ENCODE peak calls at places on chromosomes 2 and 18, in eight cellular contexts. B, U, Y, I, O, R, A and G are unnamed samples.
A peak's percentile ranks its signal among the peaks of the same experiment; 100 is the strongest.

GRCh38 chr2:70558195-70558808 is 4.7 kb upstream of the TGFA start:
- DNase-seq in B (no peak), I (no peak), A (no peak), U (no peak), Y (peak; percentile 12), R (no peak), O (no peak), G (no peak)

GRCh38 chr2:137992039-137992646 is 27.9 kb downstream of the HNMT start:
- DNase-seq in R (no peak), B (no peak), O (no peak), A (no peak), Y (no peak), U (no peak), I (no peak), G (no peak)

GRCh38 chr2:126275093-126275492 is 380.9 kb upstream of the GYPC start:
- DNase-seq in R (no peak), B (peak; percentile 18), A (no peak), I (no peak), U (no peak), O (no peak), Y (no peak), G (no peak)

GRCh38 chr2:233005096-233005495 is 8.0 kb downstream of the NGEF start:
- DNase-seq in U (no peak), B (no peak), I (no peak), R (no peak), O (no peak), Y (no peak), A (no peak), G (no peak)

GRCh38 chr2:183995632-183996031 is 602.7 kb upstream of the ZNF804A start:
- DNase-seq in R (no peak), B (no peak), U (no peak), A (no peak), I (peak; percentile 26), Y (peak; percentile 50), O (peak; percentile 48), G (no peak)

GRCh38 chr2:95069465-95069864 is 44.0 kb downstream of the MAL start:
- DNase-seq in I (no peak), R (peak; percentile 39), Y (no peak), A (no peak), O (no peak), B (no peak), U (no peak), G (no peak)

GRCh38 chr18:22728481-22729105 is 204.5 kb upstream of the RBBP8 start:
- DNase-seq in R (no peak), U (no peak), O (no peak), B (no peak), A (no peak), I (no peak), Y (no peak), G (no peak)

GRCh38 chr18:5894613-5895299 is 566 bp downstream of the TMEM200C start:
- DNase-seq in I (no peak), U (no peak), Y (no peak), R (no peak), B (no peak), A (no peak), O (peak; percentile 21), G (no peak)

GRCh38 chr2:86229221-86229620 is 30.0 kb downstream of the MRPL35 start:
- DNase-seq in Y (no peak), I (no peak), O (no peak), U (no peak), R (no peak), B (peak; percentile 73), A (no peak), G (no peak)

GRCh38 chr18:49510393-49511115 is 23.5 kb upstream of the C18orf32 start:
- DNase-seq in B (peak; percentile 61), A (no peak), U (no peak), I (peak; percentile 62), O (peak; percentile 65), Y (peak; percentile 54), R (peak; percentile 69), G (peak; percentile 87)

GRCh38 chr2:86518498-86518897 is 44.7 kb downstream of the CHMP3 start:
- DNase-seq in A (no peak), O (no peak), Y (peak; percentile 32), B (peak; percentile 33), R (no peak), I (peak; percentile 12), U (no peak), G (no peak)

GRCh38 chr2:55616509-55617159 is 788 bp downstream of the PPP4R3B start:
- DNase-seq in R (peak; percentile 61), A (no peak), I (peak; percentile 66), B (peak; percentile 83), Y (peak; percentile 62), O (peak; percentile 33), U (no peak), G (peak; percentile 13)

GRCh38 chr2:146931109-146931508 is 913.7 kb upstream of the ACVR2A start:
- DNase-seq in B (no peak), O (no peak), I (no peak), Y (no peak), R (no peak), A (no peak), U (no peak), G (no peak)

GRCh38 chr18:13395577-13395976 is 177.0 kb downstream of the LDLRAD4 start:
- DNase-seq in I (no peak), U (no peak), A (no peak), O (no peak), Y (no peak), B (no peak), R (no peak), G (no peak)

GRCh38 chr2:127722807-127723206 is 21.5 kb downstream of the SFT2D3 start:
- DNase-seq in R (no peak), O (no peak), Y (no peak), I (no peak), A (no peak), B (no peak), U (no peak), G (no peak)

GRCh38 chr2:64543006-64543697 is 19.0 kb downstream of the AFTPH start:
- DNase-seq in R (no peak), Y (no peak), U (no peak), B (no peak), O (no peak), I (peak; percentile 29), A (no peak), G (no peak)

GRCh38 chr2:99831772-99832171 is 310.6 kb downstream of the AFF3 start:
- DNase-seq in Y (no peak), B (no peak), A (no peak), O (no peak), U (no peak), R (no peak), I (no peak), G (no peak)

GRCh38 chr2:144942516-144943256 is 422.8 kb upstream of the ZEB2 start:
- DNase-seq in Y (peak; percentile 92), U (no peak), O (no peak), B (no peak), A (no peak), R (no peak), I (peak; percentile 59), G (no peak)

GRCh38 chr2:7237476-7237875 is 320.3 kb downstream of the RNF144A start:
- DNase-seq in Y (no peak), U (no peak), O (no peak), B (no peak), R (no peak), I (no peak), A (no peak), G (no peak)

GRCh38 chr2:42068571-42069178 is 20.9 kb downstream of the PKDCC start:
- DNase-seq in U (no peak), O (no peak), I (no peak), R (no peak), B (no peak), Y (no peak), A (no peak), G (no peak)

GRCh38 chr2:173657996-173658717 is 303.5 kb downstream of the CDCA7 start:
- DNase-seq in A (no peak), Y (peak; percentile 80), B (no peak), R (no peak), O (no peak), U (no peak), I (peak; percentile 96), G (no peak)

GRCh38 chr2:12498703-12499102 is 218.0 kb upstream of the TRIB2 start:
- DNase-seq in R (no peak), B (no peak), U (no peak), O (no peak), A (no peak), Y (no peak), I (peak; percentile 50), G (no peak)

GRCh38 chr2:19292007-19292406 is 66.4 kb downstream of the OSR1 start:
- DNase-seq in R (no peak), Y (no peak), O (no peak), I (no peak), A (no peak), B (no peak), U (no peak), G (no peak)

GRCh38 chr2:45276914-45277313 is 267.7 kb upstream of the SIX2 start:
- DNase-seq in R (no peak), I (no peak), B (no peak), A (no peak), U (no peak), O (no peak), Y (peak; percentile 47), G (no peak)

GRCh38 chr2:235492850-235493344 is 946 bp upstream of the AGAP1 start:
- DNase-seq in O (no peak), B (no peak), R (no peak), Y (no peak), U (peak; percentile 68), I (no peak), A (no peak), G (no peak)

GRCh38 chr2:61443342-61444041 is 27.4 kb downstream of the USP34 start:
- DNase-seq in A (no peak), U (no peak), Y (peak; percentile 44), B (no peak), I (no peak), R (no peak), O (no peak), G (no peak)

GRCh38 chr18:40962784-40963183 is 992.2 kb upstream of the PIK3C3 start:
- DNase-seq in B (no peak), R (no peak), I (peak; percentile 58), U (no peak), Y (no peak), O (no peak), A (no peak), G (no peak)

GRCh38 chr2:66237470-66238354 is 197.2 kb upstream of the MEIS1 start:
- DNase-seq in A (no peak), O (no peak), Y (no peak), I (peak; percentile 3), B (no peak), R (no peak), U (no peak), G (no peak)

GRCh38 chr2:19494241-19494640 is 135.8 kb upstream of the OSR1 start:
- DNase-seq in A (no peak), I (no peak), U (no peak), Y (no peak), B (no peak), R (no peak), O (no peak), G (no peak)

GRCh38 chr18:35807942-35808341 is 164.5 kb upstream of the RMP24 start:
- DNase-seq in O (no peak), I (no peak), B (no peak), A (no peak), Y (no peak), R (no peak), U (no peak), G (no peak)